ENCODE peak calls at places on chromosomes 12 and 14, in nine cellular contexts. B, F, K, E, D, W, J, S and T are unnamed samples.

GRCh38 chr14:95507174-95507573 is 9.3 kb downstream of the SYNE3 start:
- DNase-seq in B (no peak), F (no peak), K (no peak), E (peak), D (no peak), W (peak), J (no peak), S (no peak), T (no peak)

GRCh38 chr12:77354766-77355362 is 289.5 kb upstream of the E2F7 start:
- DNase-seq in B (no peak), F (no peak), K (no peak), E (no peak), D (no peak), W (no peak), J (no peak), S (no peak), T (no peak)

GRCh38 chr14:100192250-100192671 is 32.8 kb upstream of the DEGS2 start:
- DNase-seq in B (no peak), F (no peak), K (no peak), E (no peak), D (no peak), W (peak), J (no peak), S (no peak), T (no peak)

GRCh38 chr12:54032627-54033100 is at the start of gene HOXC5:
- DNase-seq in B (peak), F (peak), K (no peak), E (no peak), D (no peak), W (peak), J (peak), S (peak), T (peak)

GRCh38 chr14:42248131-42248530 is 641.5 kb downstream of the LRFN5 start:
- DNase-seq in B (no peak), F (no peak), K (no peak), E (no peak), D (no peak), W (no peak), J (no peak), S (no peak), T (no peak)

GRCh38 chr12:11875414-11875935 is 195.3 kb upstream of the BCL2L14 start:
- DNase-seq in B (peak), F (no peak), K (no peak), E (no peak), D (no peak), W (no peak), J (peak), S (no peak), T (no peak)

GRCh38 chr12:45974883-45975282 is 15.5 kb downstream of the SCAF11 start:
- DNase-seq in B (no peak), F (no peak), K (no peak), E (no peak), D (no peak), W (no peak), J (no peak), S (no peak), T (no peak)

GRCh38 chr14:96962337-96962736 is 165.2 kb downstream of the VRK1 start:
- DNase-seq in B (no peak), F (no peak), K (no peak), E (no peak), D (peak), W (no peak), J (no peak), S (no peak), T (no peak)

GRCh38 chr14:64683264-64683663 is 21.0 kb upstream of the PLEKHG3 start:
- DNase-seq in B (no peak), F (no peak), K (no peak), E (no peak), D (no peak), W (peak), J (no peak), S (no peak), T (no peak)

GRCh38 chr12:8823565-8824300 is 1.3 kb downstream of the A2ML1 start:
- DNase-seq in B (no peak), F (peak), K (no peak), E (no peak), D (no peak), W (peak), J (peak), S (no peak), T (peak)

GRCh38 chr12:6958609-6959375 is 7.6 kb downstream of the PTPN6 start:
- DNase-seq in B (no peak), F (no peak), K (no peak), E (no peak), D (peak), W (no peak), J (peak), S (no peak), T (no peak)